ENCODE peak calls at places on chromosomes 2 and 18, in eight cellular contexts. K is H1, Y is HCT116, V is SK-N-SH, M is GM12878, E is endothelial cell of umbilical vein, T is K562, X is HepG2. S is an unnamed sample.

GRCh38 chr2:131120815-131121317 is 15.7 kb downstream of the PLEKHB2 start:
- DNase-seq in K (no peak), Y (no peak), V (no peak), M (no peak), E (no peak), T (no peak), X (no peak), S (no peak)

GRCh38 chr2:156486175-156486574 is 50.0 kb downstream of the GPD2 start:
- DNase-seq in K (no peak), Y (no peak), V (no peak), M (no peak), E (peak; percentile 14), T (no peak), X (no peak), S (no peak)

GRCh38 chr2:176642074-176642473 is 372.8 kb downstream of the MTX2 start:
- DNase-seq in K (no peak), Y (no peak), V (no peak), M (peak; percentile 23), E (no peak), T (no peak), X (no peak), S (no peak)

GRCh38 chr2:110858135-110858737 is 125.9 kb downstream of the ACOXL start:
- DNase-seq in K (no peak), Y (no peak), V (no peak), M (peak; percentile 69), E (no peak), T (no peak), X (no peak), S (no peak)

GRCh38 chr2:221097949-221098348 is 474.2 kb downstream of the EPHA4 start:
- DNase-seq in K (no peak), Y (no peak), V (no peak), M (no peak), E (no peak), T (no peak), X (no peak), S (no peak)

GRCh38 chr18:23822590-23823385 is 133.5 kb downstream of the LAMA3 start:
- DNase-seq in K (no peak), Y (no peak), V (no peak), M (no peak), E (no peak), T (no peak), X (no peak), S (no peak)

GRCh38 chr2:179936654-179937053 is 70.4 kb downstream of the CWC22 start:
- DNase-seq in K (peak; percentile 23), Y (peak; percentile 29), V (peak; percentile 4), M (no peak), E (peak; percentile 9), T (peak; percentile 22), X (peak; percentile 74), S (no peak)

GRCh38 chr2:174176898-174177297 is 71.4 kb downstream of the OLA1 start:
- DNase-seq in K (no peak), Y (no peak), V (no peak), M (no peak), E (no peak), T (no peak), X (no peak), S (no peak)

GRCh38 chr2:29314816-29315571 is 199.8 kb downstream of the CLIP4 start:
- DNase-seq in K (no peak), Y (no peak), V (no peak), M (peak; percentile 51), E (no peak), T (no peak), X (no peak), S (peak; percentile 74)

GRCh38 chr2:140122001-140122400 is 1341.8 kb upstream of the NXPH2 start:
- DNase-seq in K (no peak), Y (no peak), V (no peak), M (no peak), E (no peak), T (no peak), X (peak; percentile 8), S (no peak)

GRCh38 chr2:17793293-17793692 is 23.0 kb upstream of the MSGN1 start:
- DNase-seq in K (no peak), Y (no peak), V (no peak), M (no peak), E (no peak), T (no peak), X (no peak), S (no peak)

GRCh38 chr18:35072616-35073015 is 31.4 kb downstream of the MAPRE2 start:
- DNase-seq in K (no peak), Y (no peak), V (peak; percentile 43), M (no peak), E (no peak), T (no peak), X (no peak), S (no peak)

GRCh38 chr18:56322403-56322802 is 316.0 kb downstream of the TXNL1 start:
- DNase-seq in K (no peak), Y (no peak), V (peak; percentile 70), M (no peak), E (no peak), T (no peak), X (no peak), S (no peak)

GRCh38 chr2:200309296-200309846 is 2.9 kb downstream of the SPATS2L start:
- DNase-seq in K (no peak), Y (no peak), V (no peak), M (no peak), E (no peak), T (no peak), X (no peak), S (no peak)

GRCh38 chr2:5242751-5243150 is 449.4 kb upstream of the SOX11 start:
- DNase-seq in K (no peak), Y (no peak), V (no peak), M (no peak), E (no peak), T (no peak), X (no peak), S (no peak)

DNA sequence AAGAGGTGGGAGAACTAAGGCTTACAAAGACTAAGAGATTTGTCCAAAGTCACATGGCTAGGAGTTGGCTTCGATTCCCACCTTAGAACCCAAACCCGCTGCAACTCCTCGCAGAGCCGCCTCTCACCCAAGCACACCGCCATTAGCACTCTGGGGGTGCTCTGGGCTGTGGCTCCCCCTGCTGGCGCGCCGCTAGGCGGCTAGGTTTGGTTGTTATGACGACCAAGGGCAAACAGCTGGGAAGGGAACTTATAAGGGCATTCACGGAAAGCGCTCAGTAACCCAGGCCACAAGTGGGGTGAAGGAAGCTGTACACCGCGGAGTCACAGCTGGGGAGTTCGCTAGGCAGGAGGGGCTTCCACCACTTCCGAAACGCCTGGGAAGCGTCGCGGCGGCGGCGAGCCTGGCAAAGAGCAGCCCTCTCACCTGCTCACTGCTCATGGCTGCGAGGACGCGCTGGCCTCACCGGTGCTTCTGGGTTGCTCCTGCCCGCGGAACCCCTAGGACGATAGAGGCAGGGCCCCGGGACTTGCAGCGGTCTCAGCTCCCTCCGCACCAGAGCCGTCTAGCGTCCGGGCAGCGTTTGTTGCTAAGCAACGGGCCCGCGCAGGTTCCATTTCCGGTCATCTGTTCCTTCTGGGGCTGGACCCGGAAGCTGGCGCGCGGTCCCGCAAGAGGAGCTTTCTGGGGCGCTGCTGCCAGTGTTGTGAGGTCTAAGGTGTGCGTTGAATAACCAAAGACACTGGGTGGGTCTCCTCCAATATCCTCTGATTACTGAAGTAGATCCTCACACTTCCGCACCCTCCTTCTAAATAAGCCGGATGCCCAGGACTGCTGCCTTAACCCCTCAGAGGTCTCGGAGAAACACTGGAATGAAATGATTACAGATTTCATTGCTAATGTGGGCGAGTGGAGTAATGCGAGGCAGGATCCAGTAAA is at the start of gene DNAH7:
- DNase-seq in K (peak; percentile 65), Y (peak; percentile 31), V (peak; percentile 87), M (peak; percentile 64), E (peak; percentile 86), T (peak; percentile 86), X (peak; percentile 70), S (no peak)
- TF ChIP-seq POLR2AphosphoS5 in K (no peak), Y (no peak), V (peak; percentile 89), M (no peak), E (no peak), T (no peak), X (peak; percentile 46), S (no peak)

GRCh38 chr2:85735691-85736090 is 18.1 kb upstream of the ATOH8 start:
- DNase-seq in K (no peak), Y (no peak), V (no peak), M (no peak), E (peak; percentile 26), T (no peak), X (no peak), S (no peak)

GRCh38 chr2:85734942-85735608 is 18.7 kb upstream of the ATOH8 start:
- DNase-seq in K (no peak), Y (no peak), V (no peak), M (no peak), E (peak; percentile 54), T (no peak), X (no peak), S (no peak)

GRCh38 chr2:85737961-85738360 is 15.8 kb upstream of the ATOH8 start:
- DNase-seq in K (no peak), Y (no peak), V (peak; percentile 65), M (no peak), E (no peak), T (no peak), X (no peak), S (no peak)

GRCh38 chr2:85736456-85737355 is 17.1 kb upstream of the ATOH8 start:
- DNase-seq in K (no peak), Y (no peak), V (no peak), M (no peak), E (no peak), T (no peak), X (no peak), S (no peak)

DNA sequence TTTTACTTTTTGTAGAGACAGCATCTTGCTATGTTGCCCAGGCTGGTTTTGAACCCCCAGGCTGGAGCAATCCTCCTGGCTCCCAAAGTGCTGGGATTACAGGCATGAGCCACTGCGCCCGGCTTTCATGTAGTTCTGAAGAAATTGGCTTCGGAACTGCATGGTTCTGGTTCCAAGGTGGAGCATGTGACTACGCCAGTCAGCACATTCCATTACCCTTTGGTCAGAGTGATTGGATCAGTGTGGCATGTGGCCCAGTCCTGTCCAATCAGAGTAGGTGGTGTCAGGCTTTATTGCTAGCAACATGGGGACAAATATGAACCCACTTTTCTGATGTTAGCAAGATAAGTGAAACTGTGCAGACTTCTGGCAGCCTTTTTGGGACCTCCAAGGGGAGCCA is 16.3 kb upstream of the ATOH8 start:
- DNase-seq in K (no peak), Y (no peak), V (no peak), M (no peak), E (no peak), T (no peak), X (peak; percentile 63), S (no peak)
- H3K9ac ChIP-seq in K (no peak overlapping the region), Y (no peak overlapping the region), V (no peak overlapping the region), M (no peak overlapping the region), E (no peak overlapping the region), T (no peak overlapping the region), X (no peak overlapping the region), S (no peak overlapping the region)

GRCh38 chr2:137888845-137889244 is 75.4 kb upstream of the HNMT start:
- DNase-seq in K (peak; percentile 13), Y (peak; percentile 10), V (peak; percentile 25), M (no peak), E (peak; percentile 31), T (peak; percentile 21), X (peak; percentile 63), S (no peak)
- TF ChIP-seq POLR2AphosphoS5 in K (no peak), Y (no peak), V (no peak), M (no peak), E (no peak), T (no peak), X (no peak), S (no peak)

DNA sequence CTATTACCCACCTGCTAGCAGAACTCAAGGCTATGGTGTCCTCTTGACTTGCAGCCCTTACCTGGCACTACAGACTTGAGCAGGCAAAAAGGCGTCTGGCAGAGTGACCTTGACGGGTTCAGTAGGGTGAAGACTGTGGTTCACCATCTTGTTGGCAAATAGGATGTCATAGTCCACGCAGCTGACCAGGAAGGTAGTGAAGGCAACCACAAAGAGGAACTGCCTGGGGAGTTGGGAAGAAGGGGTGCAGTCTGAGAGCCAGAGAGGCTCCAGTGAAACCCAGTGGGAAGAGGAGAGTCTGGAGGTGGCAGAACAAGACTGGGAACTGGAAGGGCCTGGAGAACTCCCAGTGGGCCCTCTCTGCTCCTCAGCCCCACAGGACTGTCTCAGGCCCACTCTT is 4.1 kb downstream of the ATG9A start:
- DNase-seq in K (no peak), Y (no peak), V (no peak), M (no peak), E (no peak), T (no peak), X (no peak), S (no peak)
- H3K9ac ChIP-seq in K (no peak overlapping the region), Y (no peak overlapping the region), V (no peak overlapping the region), M (no peak overlapping the region), E (no peak overlapping the region), T (no peak overlapping the region), X (no peak overlapping the region), S (no peak overlapping the region)

S was measured in SK-N-MC.